ENCODE peak calls at places on chromosomes 11 and 22, in nine cellular contexts. D is choroid plexus epithelial cell; L is GM06990; U is psoas muscle; G is left cardiac atrium; Q is stimulated activated CD4-positive, alpha-beta T cell treated with anti-CD3 and anti-CD28 coated beads, Interleukin-12 subunit alpha, Interleukin-12 subunit beta, amount 100 ng/mL, for 48 hours; P is NCI-H774; A is AG20443; Y is fibroblast of the conjunctiva. K is an unnamed sample.
A peak's percentile ranks its signal among the peaks of the same experiment; 100 is the strongest.

GRCh38 chr11:132914600-132914999 is 617.7 kb downstream of the OPCML start:
- DNase-seq in P (no peak), U (no peak), A (no peak), Y (no peak), L (no peak), Q (no peak), G (no peak), D (no peak), K (no peak)

GRCh38 chr11:75195164-75195962 is 44.5 kb downstream of the SLCO2B1 start:
- DNase-seq in U (peak; percentile 67), D (no peak), Y (no peak), P (no peak), L (no peak), G (peak; percentile 88), Q (no peak), A (no peak), K (peak; percentile 82)

GRCh38 chr11:61752117-61752924 is at the start of gene MYRF:
- DNase-seq in P (peak; percentile 19), A (peak; percentile 90), U (peak; percentile 67), G (no peak), Y (no peak), L (peak; percentile 40), Q (peak; percentile 40), D (no peak), K (peak; percentile 48)

GRCh38 chr11:96098511-96099241 is 174.8 kb upstream of the MTMR2 start:
- DNase-seq in P (no peak), U (no peak), Q (no peak), A (no peak), L (no peak), Y (no peak), D (peak; percentile 61), G (no peak), K (no peak)

GRCh38 chr11:118907749-118908106 is 18.0 kb downstream of the BCL9L start:
- DNase-seq in G (no peak), L (no peak), Y (no peak), A (no peak), U (no peak), D (no peak), Q (no peak), P (no peak), K (no peak)

GRCh38 chr11:1206391-1207271 is 16.2 kb upstream of the MUC5B start:
- DNase-seq in G (peak; percentile 19), Q (no peak), A (no peak), P (no peak), U (peak; percentile 5), Y (no peak), L (peak; percentile 0), D (no peak), K (no peak)

GRCh38 chr11:20127671-20128527 is 32.4 kb downstream of the DBX1 start:
- DNase-seq in Y (peak; percentile 53), U (peak; percentile 73), L (peak; percentile 42), A (peak; percentile 86), D (peak; percentile 83), G (peak; percentile 78), Q (peak; percentile 69), P (peak; percentile 30), K (peak; percentile 76)

GRCh38 chr22:31089101-31090100 is 8.3 kb downstream of the SMTN start:
- DNase-seq in Y (no peak), A (peak; percentile 67), G (no peak), P (no peak), D (peak; percentile 61), U (peak; percentile 59), L (peak; percentile 46), Q (no peak), K (no peak)

GRCh38 chr22:39559456-39560105 is 11.0 kb upstream of the CACNA1I start:
- DNase-seq in D (no peak), Y (no peak), A (peak; percentile 77), G (no peak), L (no peak), U (no peak), Q (no peak), P (no peak), K (no peak)

GRCh38 chr22:41446057-41446501 is 522 bp downstream of the TOB2 start:
- DNase-seq in A (no peak), G (peak; percentile 50), Q (no peak), Y (no peak), P (no peak), L (no peak), U (peak; percentile 34), D (peak; percentile 14), K (peak; percentile 49)

GRCh38 chr11:70466154-70466553 is 67.8 kb downstream of the CTTN start:
- DNase-seq in G (no peak), U (no peak), A (no peak), D (peak; percentile 23), Y (no peak), Q (no peak), P (no peak), L (no peak), K (no peak)